ENCODE peak calls at places on chromosome 3, in five cellular contexts. L is cardiac fibroblast, U is brain microvascular endothelial cell, G is activated B cell treated with CpG ODN at 0.5 μM for 24 hours, M is BJ. V is an unnamed sample.

GRCh38 chr3:150227839-150228238 is 180.3 kb upstream of the TSC22D2 start:
- DNase-seq in L (peak; percentile 79), U (peak; percentile 54), G (no peak), M (no peak), V (no peak)

GRCh38 chr3:71045917-71046282 is 537.6 kb downstream of the FOXP1 start:
- DNase-seq in L (no peak), U (no peak), G (no peak), M (no peak), V (no peak)

GRCh38 chr3:126676919-126677705 is 22.2 kb upstream of the TXNRD3 start:
- DNase-seq in L (peak; percentile 43), U (peak; percentile 24), G (no peak), M (no peak), V (no peak)

GRCh38 chr3:169886671-169887070 is 16.9 kb upstream of the LRRC31 start:
- DNase-seq in L (peak; percentile 54), U (no peak), G (no peak), M (no peak), V (peak; percentile 28)

GRCh38 chr3:24420224-24420623 is 74.4 kb downstream of the THRB start:
- DNase-seq in L (no peak), U (no peak), G (no peak), M (no peak), V (no peak)

GRCh38 chr3:129224984-129225393 is 24.4 kb upstream of the COPG1 start:
- DNase-seq in L (peak; percentile 76), U (peak; percentile 58), G (no peak), M (no peak), V (no peak)

GRCh38 chr3:143002083-143002712 is 828 bp downstream of the U2SURP start:
- DNase-seq in L (peak; percentile 49), U (peak; percentile 4), G (no peak), M (no peak), V (no peak)

GRCh38 chr3:134353171-134353825 is 20.9 kb downstream of the AMOTL2 start:
- DNase-seq in L (no peak), U (no peak), G (no peak), M (no peak), V (no peak)

GRCh38 chr3:190618349-190619030 is 104.6 kb downstream of the IL1RAP start:
- DNase-seq in L (peak; percentile 58), U (no peak), G (no peak), M (no peak), V (no peak)

GRCh38 chr3:39724233-39724846 is 85.1 kb upstream of the MYRIP start:
- DNase-seq in L (peak; percentile 9), U (no peak), G (no peak), M (no peak), V (no peak)

GRCh38 chr3:99945328-99945995 is 127.8 kb downstream of the CMSS1 start:
- DNase-seq in L (no peak), U (no peak), G (no peak), M (peak; percentile 37), V (no peak)

GRCh38 chr3:64548200-64548889 is 139.5 kb downstream of the ADAMTS9 start:
- DNase-seq in L (no peak), U (no peak), G (no peak), M (no peak), V (peak; percentile 63)

GRCh38 chr3:186788482-186789370 is 5.3 kb downstream of the EIF4A2 start:
- DNase-seq in L (no peak), U (no peak), G (no peak), M (no peak), V (no peak)

GRCh38 chr3:151918253-151919029 is 45.0 kb downstream of the SUCNR1 start:
- DNase-seq in L (peak; percentile 84), U (peak; percentile 43), G (no peak), M (no peak), V (peak; percentile 48)

GRCh38 chr3:13233487-13234154 is 160.4 kb upstream of the IQSEC1 start:
- DNase-seq in L (no peak), U (no peak), G (no peak), M (no peak), V (no peak)

GRCh38 chr3:28915711-28916481 is 365.0 kb upstream of the RBMS3 start:
- DNase-seq in L (peak; percentile 77), U (peak; percentile 82), G (no peak), M (no peak), V (peak; percentile 22)

GRCh38 chr3:17638351-17638750 is 104.1 kb downstream of the TBC1D5 start:
- DNase-seq in L (peak; percentile 70), U (no peak), G (no peak), M (no peak), V (no peak)

GRCh38 chr3:146165370-146165769 is 4.4 kb upstream of the PLOD2 start:
- DNase-seq in L (peak; percentile 82), U (peak; percentile 65), G (no peak), M (peak; percentile 38), V (no peak)

GRCh38 chr3:183513046-183513706 is 42.3 kb downstream of the KLHL6 start:
- DNase-seq in L (no peak), U (no peak), G (no peak), M (no peak), V (no peak)

GRCh38 chr3:54514416-54514815 is 392.1 kb downstream of the CACNA2D3 start:
- DNase-seq in L (no peak), U (no peak), G (no peak), M (no peak), V (no peak)

GRCh38 chr3:38843898-38844297 is 27.9 kb upstream of the SCN10A start:
- DNase-seq in L (peak; percentile 81), U (peak; percentile 51), G (no peak), M (no peak), V (peak; percentile 37)

GRCh38 chr3:114829786-114830185 is 317.3 kb downstream of the ZBTB20 start:
- DNase-seq in L (no peak), U (no peak), G (no peak), M (no peak), V (no peak)

GRCh38 chr3:156187146-156187769 is 66.9 kb downstream of the KCNAB1 start:
- DNase-seq in L (peak; percentile 67), U (peak; percentile 21), G (no peak), M (no peak), V (no peak)

GRCh38 chr3:58422756-58423324 is 10.8 kb downstream of the PDHB start:
- DNase-seq in L (peak; percentile 32), U (no peak), G (no peak), M (no peak), V (no peak)

GRCh38 chr3:42503251-42503924 is 945 bp downstream of the VIPR1 start:
- DNase-seq in L (no peak), U (no peak), G (peak; percentile 8), M (no peak), V (no peak)

GRCh38 chr3:42502429-42503250 is at the start of gene VIPR1:
- DNase-seq in L (peak; percentile 29), U (peak; percentile 34), G (peak; percentile 91), M (no peak), V (no peak)

GRCh38 chr3:42505203-42505848 is 2.9 kb downstream of the VIPR1 start:
- DNase-seq in L (no peak), U (no peak), G (peak; percentile 12), M (no peak), V (no peak)

GRCh38 chr3:42504334-42505202 is 2.1 kb downstream of the VIPR1 start:
- DNase-seq in L (no peak), U (no peak), G (peak; percentile 6), M (no peak), V (no peak)

GRCh38 chr3:42503957-42504333 is 1.5 kb downstream of the VIPR1 start:
- DNase-seq in L (no peak), U (no peak), G (peak; percentile 3), M (no peak), V (no peak)
- TF ChIP-seq CTCF in L (no peak), U (no peak), G (no peak), M (no peak), V (no peak)

DNA sequence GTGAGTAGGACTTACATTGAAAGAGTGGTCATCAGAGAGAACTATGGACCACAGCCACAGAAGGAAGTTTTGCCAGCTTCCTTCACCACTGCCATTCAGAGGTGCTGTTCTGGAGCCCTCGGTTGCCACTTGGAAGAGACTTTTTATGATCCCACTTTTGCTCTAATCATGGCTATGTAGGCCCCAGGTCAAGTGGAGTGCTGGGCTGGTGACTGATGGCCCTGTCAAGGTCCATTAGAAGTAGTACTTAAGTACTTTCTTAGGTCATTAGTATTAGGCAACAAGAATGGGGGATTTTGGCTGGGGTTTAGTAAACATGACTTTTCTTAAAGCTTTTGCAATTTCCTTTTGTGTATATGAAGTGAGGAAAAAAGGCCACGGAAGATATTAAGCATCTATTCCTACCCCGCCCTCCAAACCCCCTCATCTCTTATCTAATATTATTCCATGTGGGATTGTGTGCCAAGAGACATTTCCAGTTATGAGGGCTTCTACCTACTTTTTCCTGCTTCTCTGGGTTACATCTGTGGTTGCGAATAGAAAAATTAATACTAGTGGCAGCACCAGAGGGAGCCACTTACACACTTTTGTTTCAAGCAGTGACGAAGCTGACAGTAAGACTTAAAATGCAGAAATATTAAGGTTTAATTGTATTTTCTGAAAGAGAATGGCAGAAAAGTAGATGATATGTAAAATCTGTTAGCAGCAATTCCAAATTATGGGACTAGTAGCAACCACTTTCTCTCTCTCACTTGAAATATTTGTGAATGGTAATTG is 13.9 kb downstream of the NLGN1 start:
- DNase-seq in L (peak; percentile 65), U (peak; percentile 56), G (no peak), M (no peak), V (peak; percentile 8)
- TF ChIP-seq CTCF in L (peak; percentile 45), U (peak; percentile 59), G (no peak), M (peak; percentile 46), V (peak; percentile 59)

DNA sequence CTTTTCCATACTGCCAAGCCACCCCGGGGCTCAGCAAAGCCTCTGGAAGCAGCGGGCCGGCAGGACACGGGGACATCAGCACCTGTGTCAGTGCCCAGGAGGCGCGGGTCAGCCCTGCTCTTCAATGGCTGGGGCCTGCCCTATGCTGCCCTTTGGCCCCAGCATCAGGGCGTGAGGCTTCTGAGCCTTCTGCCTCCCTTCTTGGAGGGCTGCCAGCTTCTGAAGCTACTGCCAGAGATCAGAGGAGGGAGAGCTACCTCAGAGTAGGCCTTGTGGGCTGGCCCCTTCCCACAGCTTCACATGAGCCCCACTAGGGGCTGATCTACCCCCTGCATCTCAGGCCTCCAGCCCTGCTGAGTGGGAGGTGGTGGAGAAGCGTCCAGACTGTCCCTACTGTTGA is 13.0 kb upstream of the TMEM115 start:
- DNase-seq in L (no peak), U (no peak), G (no peak), M (no peak), V (no peak)
- TF ChIP-seq CTCF in L (no peak), U (no peak), G (no peak), M (no peak), V (no peak)

GRCh38 chr3:49006591-49007067 is 562 bp upstream of the WDR6 start:
- DNase-seq in L (peak; percentile 53), U (no peak), G (no peak), M (no peak), V (no peak)

GRCh38 chr3:49007068-49007770 is at the start of gene WDR6:
- DNase-seq in L (peak; percentile 98), U (peak; percentile 97), G (peak; percentile 91), M (peak; percentile 84), V (peak; percentile 95)

GRCh38 chr3:49004352-49005297 is 2.6 kb upstream of the WDR6 start:
- DNase-seq in L (no peak), U (no peak), G (no peak), M (no peak), V (no peak)

GRCh38 chr3:49005998-49006397 is 1.2 kb upstream of the WDR6 start:
- DNase-seq in L (no peak), U (no peak), G (no peak), M (no peak), V (no peak)

DNA sequence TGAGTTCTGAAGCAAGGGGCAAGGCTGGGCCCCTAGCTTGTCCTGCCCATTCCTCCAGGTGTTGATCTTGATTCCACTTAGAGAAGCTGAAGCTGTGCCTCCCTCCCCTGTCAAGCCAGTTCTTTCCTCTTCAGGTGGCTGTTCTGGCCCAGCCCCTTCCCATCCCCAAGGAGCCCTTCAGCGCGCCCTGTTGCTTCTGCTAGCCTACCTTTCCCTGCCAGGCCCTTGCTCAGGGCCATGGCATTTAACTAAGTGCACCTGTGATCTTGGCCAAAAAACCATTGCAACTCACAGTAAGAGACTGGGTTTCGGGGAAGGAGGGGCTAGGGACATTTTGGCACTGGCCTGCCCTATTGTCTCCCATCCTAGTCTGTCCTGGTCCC is 1.9 kb upstream of the WDR6 start:
- DNase-seq in L (no peak), U (no peak), G (no peak), M (no peak), V (no peak)
- TF ChIP-seq CTCF in L (no peak), U (no peak), G (no peak), M (no peak), V (no peak)